ENCODE peak calls at places on chromosomes 2 and 18, in ten cellular contexts. M, Y, D, J, O, S, I, W, T and V are unnamed samples.

GRCh38 chr2:31138037-31138962 is at the start of gene GALNT14:
- DNase-seq in J (no peak), O (no peak), Y (peak), M (peak), I (peak), T (peak), D (peak), W (no peak), S (peak), V (peak)

GRCh38 chr2:40103163-40103562 is 324.1 kb upstream of the THUMPD2 start:
- DNase-seq in T (peak), I (no peak), O (no peak), M (no peak), Y (no peak), W (no peak), S (no peak), D (no peak), J (no peak), V (no peak)

GRCh38 chr18:58496231-58496630 is 132.7 kb downstream of the ALPK2 start:
- DNase-seq in M (no peak), J (no peak), T (no peak), D (no peak), W (no peak), S (no peak), Y (no peak), O (peak), I (no peak), V (no peak)

GRCh38 chr2:65128297-65129190 is 1.4 kb downstream of the RAB1A start:
- DNase-seq in W (no peak), Y (no peak), J (no peak), O (peak), S (no peak), T (no peak), I (no peak), D (peak), M (peak), V (peak)

GRCh38 chr2:86221066-86221684 is 21.9 kb downstream of the MRPL35 start:
- DNase-seq in Y (peak), W (peak), M (no peak), T (peak), S (peak), I (peak), O (no peak), D (peak), J (peak), V (no peak)

GRCh38 chr2:15800489-15801329 is 139.6 kb upstream of the MYCN start:
- DNase-seq in Y (peak), S (peak), J (no peak), O (no peak), I (peak), T (peak), D (peak), W (no peak), M (no peak), V (peak)

GRCh38 chr18:8982416-8983183 is 119.9 kb upstream of the NDUFV2 start:
- DNase-seq in Y (peak), I (no peak), T (peak), M (peak), O (peak), J (no peak), W (no peak), D (peak), S (no peak), V (peak)

GRCh38 chr18:79680100-79680879 is 687 bp downstream of the CTDP1 start:
- DNase-seq in M (peak), D (no peak), T (peak), S (no peak), I (peak), J (no peak), Y (peak), W (no peak), O (no peak), V (no peak)

GRCh38 chr18:63427566-63427965 is 5.3 kb upstream of the VPS4B start:
- DNase-seq in D (no peak), S (no peak), J (no peak), M (no peak), W (no peak), O (no peak), Y (peak), T (no peak), I (no peak), V (no peak)

GRCh38 chr18:907171-907879 is 2.7 kb downstream of the ADCYAP1 start:
- DNase-seq in O (no peak), W (peak), J (no peak), T (peak), M (no peak), Y (peak), I (peak), D (no peak), S (peak), V (no peak)

GRCh38 chr18:67428805-67429204 is 87.7 kb downstream of the DSEL start:
- DNase-seq in J (no peak), S (no peak), D (no peak), O (peak), T (no peak), I (no peak), M (no peak), Y (no peak), W (no peak), V (no peak)

GRCh38 chr2:57373530-57373929 is 673.1 kb upstream of the VRK2 start:
- DNase-seq in S (no peak), W (no peak), T (no peak), D (no peak), J (no peak), O (no peak), I (no peak), Y (peak), M (no peak), V (no peak)

GRCh38 chr2:176561706-176562105 is 292.5 kb downstream of the MTX2 start:
- DNase-seq in M (no peak), Y (peak), D (no peak), W (no peak), O (no peak), T (no peak), J (no peak), I (no peak), S (no peak), V (no peak)

GRCh38 chr2:174621323-174621722 is 23.7 kb upstream of the WIPF1 start:
- DNase-seq in S (no peak), J (no peak), W (no peak), Y (no peak), D (no peak), T (no peak), I (no peak), O (no peak), M (no peak), V (no peak)

GRCh38 chr2:37376421-37377186 is 32.2 kb downstream of the QPCT start:
- DNase-seq in M (no peak), D (no peak), O (peak), S (no peak), T (no peak), W (no peak), I (no peak), Y (no peak), J (no peak), V (no peak)

GRCh38 chr2:114293355-114293754 is 149.1 kb upstream of the DPP10 start:
- DNase-seq in M (no peak), I (no peak), O (no peak), J (no peak), D (no peak), S (no peak), W (no peak), Y (no peak), T (no peak), V (no peak)

GRCh38 chr2:96239745-96240264 is 26.0 kb downstream of the TMEM127 start:
- DNase-seq in I (no peak), T (no peak), W (no peak), Y (no peak), S (no peak), M (no peak), O (no peak), D (no peak), J (no peak), V (no peak)